ENCODE peak calls at places on chromosomes 13 and 19, in four cellular contexts. V, R, D and B are unnamed samples.
A peak's percentile ranks its signal among the peaks of the same experiment; 100 is the strongest.

GRCh38 chr13:62964522-62964921 is 1548.9 kb upstream of the PCDH20 start:
- DNase-seq in V (no peak), R (no peak), D (no peak), B (no peak)

GRCh38 chr13:40656358-40656757 is 10.1 kb downstream of the FOXO1 start:
- DNase-seq in V (no peak), R (no peak), D (no peak), B (no peak)

GRCh38 chr13:22061806-22062391 is 391.0 kb downstream of the FGF9 start:
- DNase-seq in V (no peak), R (no peak), D (peak; percentile 57), B (peak; percentile 39)

GRCh38 chr19:525857-526419 is 5.6 kb upstream of the CDC34 start:
- DNase-seq in V (no peak), R (no peak), D (no peak), B (no peak)

GRCh38 chr13:30088312-30088855 is 219.0 kb downstream of the KATNAL1 start:
- DNase-seq in V (peak; percentile 43), R (no peak), D (no peak), B (no peak)

GRCh38 chr19:2032296-2032941 is 16.9 kb upstream of the BTBD2 start:
- DNase-seq in V (peak; percentile 80), R (peak; percentile 56), D (no peak), B (no peak)

GRCh38 chr13:106197506-106197905 is 338.0 kb downstream of the EFNB2 start:
- DNase-seq in V (no peak), R (no peak), D (no peak), B (no peak)

GRCh38 chr13:18949970-18950369 is 231.7 kb downstream of the TUBA3C start:
- DNase-seq in V (no peak), R (no peak), D (no peak), B (peak; percentile 13)

GRCh38 chr13:44493213-44493812 is 82.8 kb downstream of the TSC22D1 start:
- DNase-seq in V (no peak), R (no peak), D (no peak), B (no peak)

GRCh38 chr19:47280183-47280797 is 5.6 kb downstream of the INAFM1 start:
- DNase-seq in V (no peak), R (peak; percentile 85), D (no peak), B (no peak)

GRCh38 chr13:29771247-29771646 is 79.2 kb downstream of the UBL3 start:
- DNase-seq in V (peak; percentile 23), R (no peak), D (no peak), B (no peak)

GRCh38 chr19:12208221-12208620 is 45.3 kb downstream of the ZNF136 start:
- DNase-seq in V (no peak), R (no peak), D (no peak), B (no peak)

GRCh38 chr13:47564041-47564440 is 437.0 kb downstream of the SUCLA2 start:
- DNase-seq in V (no peak), R (peak; percentile 69), D (no peak), B (no peak)

GRCh38 chr19:10768936-10769335 is 51.1 kb downstream of the DNM2 start:
- DNase-seq in V (no peak), R (no peak), D (no peak), B (no peak)

GRCh38 chr19:10768369-10768768 is 50.5 kb downstream of the DNM2 start:
- DNase-seq in V (no peak), R (no peak), D (no peak), B (no peak)

GRCh38 chr19:10767726-10768125 is 49.8 kb downstream of the DNM2 start:
- DNase-seq in V (no peak), R (no peak), D (no peak), B (no peak)

GRCh38 chr19:10766681-10767201 is 48.9 kb downstream of the DNM2 start:
- DNase-seq in V (peak; percentile 40), R (no peak), D (no peak), B (no peak)

GRCh38 chr19:10769533-10770491 is 51.9 kb downstream of the DNM2 start:
- DNase-seq in V (no peak), R (no peak), D (no peak), B (no peak)
- TF ChIP-seq CTCF in V (peak; percentile 41), R (peak; percentile 23), D (no peak), B (no peak)

GRCh38 chr13:113489171-113489548 is 1.4 kb downstream of the DCUN1D2 start:
- DNase-seq in V (no peak), R (peak; percentile 76), D (no peak), B (no peak)
- TF ChIP-seq CTCF in V (no peak), R (peak; percentile 64), D (no peak), B (no peak)

DNA sequence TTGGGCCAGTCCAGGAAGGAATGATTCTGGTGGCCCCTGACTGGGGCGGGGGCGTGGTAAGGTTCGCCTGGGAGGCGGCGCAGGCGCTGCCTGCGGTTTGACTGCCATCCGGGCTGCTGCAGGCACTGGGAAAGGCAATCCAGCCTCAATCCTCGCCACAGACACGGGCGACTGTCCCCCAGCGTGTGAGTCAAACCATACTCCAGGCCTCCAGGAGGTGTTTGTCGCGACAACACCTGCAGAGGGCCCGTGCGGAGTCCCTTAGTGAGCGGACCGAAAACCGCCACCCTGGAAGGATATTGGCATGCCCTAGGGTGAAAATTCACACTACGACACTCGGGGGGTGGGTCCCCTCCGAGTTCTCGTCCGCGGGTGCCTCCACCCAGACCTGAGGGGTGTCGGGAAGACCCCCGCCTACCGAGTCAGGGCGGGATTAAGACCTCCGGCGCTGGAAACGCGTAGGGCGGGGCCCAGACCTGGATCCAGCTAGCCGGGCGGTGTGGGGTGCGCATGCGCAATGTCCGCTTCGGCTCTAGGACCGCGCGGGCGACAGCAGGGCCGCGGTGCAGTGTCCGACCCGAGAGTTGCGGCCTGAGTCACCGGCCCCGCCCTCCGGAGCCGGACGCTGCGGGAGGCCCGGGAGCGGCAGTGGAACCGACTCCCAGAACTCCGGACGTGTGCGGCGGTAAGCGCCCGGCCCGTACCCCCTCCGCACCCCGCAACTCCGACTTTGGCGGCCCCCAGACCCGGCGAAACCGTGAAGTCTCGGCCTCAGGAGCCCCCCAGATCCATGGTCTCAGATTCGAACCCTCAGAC is at the start of gene CAPNS1:
- DNase-seq in V (peak; percentile 91), R (peak; percentile 98), D (peak; percentile 96), B (peak; percentile 98)
- TF ChIP-seq CTCF in V (no peak), R (peak; percentile 42), D (peak; percentile 33), B (no peak)

DNA sequence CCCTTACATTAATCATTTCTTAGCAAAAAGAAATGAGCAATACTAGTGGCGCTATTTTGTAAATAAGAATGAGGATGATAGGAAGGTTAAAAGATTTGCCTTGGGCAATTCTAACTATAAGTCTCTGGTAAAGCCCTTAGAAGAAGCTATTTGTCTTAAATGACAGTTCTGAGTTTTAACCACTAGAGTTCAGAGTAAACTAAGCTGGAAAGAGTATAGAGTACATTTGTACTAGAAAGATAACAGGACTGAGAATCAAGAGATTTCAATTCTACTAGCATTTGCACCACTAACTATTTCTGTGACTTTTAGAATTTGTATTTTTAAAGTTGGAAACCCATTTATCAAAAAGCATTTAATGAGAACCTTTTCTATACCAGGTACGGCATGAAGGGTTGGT is 750.3 kb downstream of the OLFM4 start:
- DNase-seq in V (no peak), R (no peak), D (no peak), B (no peak)
- TF ChIP-seq CTCF in V (no peak), R (peak; percentile 52), D (no peak), B (no peak)

GRCh38 chr19:13959962-13960862 is 7.9 kb downstream of the DCAF15 start:
- DNase-seq in V (no peak), R (peak; percentile 64), D (no peak), B (no peak)
- TF ChIP-seq CTCF in V (no peak), R (peak; percentile 59), D (peak; percentile 38), B (peak; percentile 28)